ENCODE peak calls at places on chromosomes 11 and 22, in nine cellular contexts. One of them, this sample, is unnamed.

GRCh38 chr22:47957649-47958048 is 1195.2 kb downstream of the TBC1D22A start:
- DNase-seq in tibial artery: no peak
- DNase-seq in NCI-H187: no peak
- DNase-seq in neuronal stem cell: no peak
- DNase-seq in CD8-positive, alpha-beta T cell: no peak
- DNase-seq in H7: no peak
- DNase-seq in GM23338: no peak
- DNase-seq in iPS-NIHi11: no peak
- DNase-seq in left ventricle myocardium superior: no peak
- DNase-seq in this sample: no peak

GRCh38 chr11:57410287-57410686 is 16.6 kb downstream of the SLC43A3 start:
- DNase-seq in iPS-NIHi11: no peak
- DNase-seq in CD8-positive, alpha-beta T cell: no peak
- DNase-seq in NCI-H187: no peak
- DNase-seq in GM23338: no peak
- DNase-seq in neuronal stem cell: no peak
- DNase-seq in left ventricle myocardium superior: no peak
- DNase-seq in H7: no peak
- DNase-seq in tibial artery: no peak
- DNase-seq in this sample: no peak

GRCh38 chr22:37848587-37849088 is 581 bp upstream of the EIF3L start:
- DNase-seq in GM23338: peak
- DNase-seq in NCI-H187: no peak
- DNase-seq in tibial artery: no peak
- DNase-seq in CD8-positive, alpha-beta T cell: peak
- DNase-seq in iPS-NIHi11: no peak
- DNase-seq in neuronal stem cell: no peak
- DNase-seq in H7: no peak
- DNase-seq in left ventricle myocardium superior: no peak
- DNase-seq in this sample: peak

GRCh38 chr11:128749986-128750385 is 56.1 kb downstream of the FLI1 start:
- DNase-seq in left ventricle myocardium superior: no peak
- DNase-seq in CD8-positive, alpha-beta T cell: no peak
- DNase-seq in neuronal stem cell: no peak
- DNase-seq in NCI-H187: no peak
- DNase-seq in tibial artery: no peak
- DNase-seq in GM23338: no peak
- DNase-seq in H7: no peak
- DNase-seq in iPS-NIHi11: no peak
- DNase-seq in this sample: no peak

GRCh38 chr11:77590194-77590591 is 440 bp downstream of the AQP11 start:
- DNase-seq in H7: peak
- DNase-seq in CD8-positive, alpha-beta T cell: peak
- DNase-seq in tibial artery: peak
- DNase-seq in NCI-H187: no peak
- DNase-seq in iPS-NIHi11: peak
- DNase-seq in left ventricle myocardium superior: peak
- DNase-seq in neuronal stem cell: peak
- DNase-seq in GM23338: peak
- DNase-seq in this sample: peak

GRCh38 chr11:71451596-71452353 is 1.2 kb upstream of the NADSYN1 start:
- DNase-seq in H7: peak
- DNase-seq in neuronal stem cell: no peak
- DNase-seq in iPS-NIHi11: no peak
- DNase-seq in NCI-H187: no peak
- DNase-seq in left ventricle myocardium superior: no peak
- DNase-seq in tibial artery: peak
- DNase-seq in GM23338: peak
- DNase-seq in CD8-positive, alpha-beta T cell: no peak
- DNase-seq in this sample: peak

GRCh38 chr22:17710023-17710422 is 64.2 kb downstream of the BID start:
- DNase-seq in left ventricle myocardium superior: no peak
- DNase-seq in GM23338: no peak
- DNase-seq in H7: no peak
- DNase-seq in CD8-positive, alpha-beta T cell: no peak
- DNase-seq in tibial artery: no peak
- DNase-seq in iPS-NIHi11: no peak
- DNase-seq in NCI-H187: no peak
- DNase-seq in neuronal stem cell: no peak
- DNase-seq in this sample: no peak

GRCh38 chr11:86152006-86152862 is 83.3 kb upstream of the PICALM start:
- DNase-seq in GM23338: no peak
- DNase-seq in tibial artery: no peak
- DNase-seq in neuronal stem cell: no peak
- DNase-seq in CD8-positive, alpha-beta T cell: no peak
- DNase-seq in H7: no peak
- DNase-seq in NCI-H187: no peak
- DNase-seq in left ventricle myocardium superior: no peak
- DNase-seq in iPS-NIHi11: no peak
- DNase-seq in this sample: peak

GRCh38 chr22:29706991-29707390 is 12.8 kb upstream of the CABP7 start:
- DNase-seq in left ventricle myocardium superior: no peak
- DNase-seq in neuronal stem cell: no peak
- DNase-seq in CD8-positive, alpha-beta T cell: no peak
- DNase-seq in NCI-H187: no peak
- DNase-seq in GM23338: no peak
- DNase-seq in tibial artery: no peak
- DNase-seq in H7: peak
- DNase-seq in iPS-NIHi11: no peak
- DNase-seq in this sample: no peak

GRCh38 chr11:58801302-58801701 is 43.2 kb downstream of the GLYATL2 start:
- DNase-seq in left ventricle myocardium superior: no peak
- DNase-seq in CD8-positive, alpha-beta T cell: no peak
- DNase-seq in tibial artery: no peak
- DNase-seq in GM23338: no peak
- DNase-seq in NCI-H187: no peak
- DNase-seq in neuronal stem cell: no peak
- DNase-seq in H7: no peak
- DNase-seq in iPS-NIHi11: no peak
- DNase-seq in this sample: no peak

GRCh38 chr22:42743501-42743991 is 22.9 kb upstream of the A4GALT start:
- DNase-seq in NCI-H187: no peak
- DNase-seq in neuronal stem cell: no peak
- DNase-seq in H7: peak
- DNase-seq in iPS-NIHi11: peak
- DNase-seq in left ventricle myocardium superior: peak
- DNase-seq in tibial artery: peak
- DNase-seq in CD8-positive, alpha-beta T cell: no peak
- DNase-seq in GM23338: peak
- DNase-seq in this sample: peak

GRCh38 chr11:72718101-72718501 is 34.1 kb downstream of the ARAP1 start:
- DNase-seq in CD8-positive, alpha-beta T cell: no peak
- DNase-seq in neuronal stem cell: no peak
- DNase-seq in NCI-H187: no peak
- DNase-seq in GM23338: no peak
- DNase-seq in tibial artery: no peak
- DNase-seq in iPS-NIHi11: no peak
- DNase-seq in left ventricle myocardium superior: no peak
- DNase-seq in H7: no peak
- DNase-seq in this sample: no peak

GRCh38 chr22:40498454-40499186 is 128.2 kb downstream of the SGSM3 start:
- DNase-seq in left ventricle myocardium superior: no peak
- DNase-seq in tibial artery: no peak
- DNase-seq in iPS-NIHi11: peak
- DNase-seq in GM23338: peak
- DNase-seq in H7: peak
- DNase-seq in CD8-positive, alpha-beta T cell: no peak
- DNase-seq in neuronal stem cell: no peak
- DNase-seq in NCI-H187: no peak
- DNase-seq in this sample: no peak

GRCh38 chr11:123072279-123072678 is 10.3 kb upstream of the HSPA8 start:
- DNase-seq in left ventricle myocardium superior: no peak
- DNase-seq in GM23338: no peak
- DNase-seq in NCI-H187: no peak
- DNase-seq in CD8-positive, alpha-beta T cell: no peak
- DNase-seq in tibial artery: no peak
- DNase-seq in neuronal stem cell: no peak
- DNase-seq in H7: no peak
- DNase-seq in iPS-NIHi11: no peak
- DNase-seq in this sample: no peak

GRCh38 chr11:23540101-23540561 is 679.9 kb upstream of the CCDC179 start:
- DNase-seq in left ventricle myocardium superior: no peak
- DNase-seq in CD8-positive, alpha-beta T cell: no peak
- DNase-seq in GM23338: peak
- DNase-seq in iPS-NIHi11: peak
- DNase-seq in H7: peak
- DNase-seq in NCI-H187: peak
- DNase-seq in neuronal stem cell: peak
- DNase-seq in tibial artery: no peak
- DNase-seq in this sample: peak

GRCh38 chr11:27701262-27702105 is 1.2 kb upstream of the BDNF start:
- DNase-seq in CD8-positive, alpha-beta T cell: no peak
- DNase-seq in iPS-NIHi11: peak
- DNase-seq in neuronal stem cell: no peak
- DNase-seq in H7: peak
- DNase-seq in NCI-H187: no peak
- DNase-seq in tibial artery: no peak
- DNase-seq in left ventricle myocardium superior: peak
- DNase-seq in GM23338: peak
- DNase-seq in this sample: peak

GRCh38 chr11:126082251-126083109 is 19.8 kb upstream of the CDON start:
- DNase-seq in tibial artery: peak
- DNase-seq in NCI-H187: no peak
- DNase-seq in CD8-positive, alpha-beta T cell: no peak
- DNase-seq in H7: peak
- DNase-seq in neuronal stem cell: no peak
- DNase-seq in left ventricle myocardium superior: no peak
- DNase-seq in iPS-NIHi11: peak
- DNase-seq in GM23338: peak
- DNase-seq in this sample: no peak

GRCh38 chr11:127055240-127055639 is 54.7 kb upstream of the KIRREL3 start:
- DNase-seq in GM23338: no peak
- DNase-seq in neuronal stem cell: no peak
- DNase-seq in left ventricle myocardium superior: no peak
- DNase-seq in NCI-H187: no peak
- DNase-seq in H7: no peak
- DNase-seq in CD8-positive, alpha-beta T cell: no peak
- DNase-seq in iPS-NIHi11: no peak
- DNase-seq in tibial artery: no peak
- DNase-seq in this sample: no peak

GRCh38 chr22:20205964-20206708 is 55.3 kb upstream of the CCDC188 start:
- DNase-seq in neuronal stem cell: no peak
- DNase-seq in H7: no peak
- DNase-seq in CD8-positive, alpha-beta T cell: peak
- DNase-seq in GM23338: peak
- DNase-seq in tibial artery: peak
- DNase-seq in iPS-NIHi11: no peak
- DNase-seq in NCI-H187: no peak
- DNase-seq in left ventricle myocardium superior: peak
- DNase-seq in this sample: peak

GRCh38 chr11:134691985-134692384 is 279.9 kb upstream of the B3GAT1 start:
- DNase-seq in tibial artery: no peak
- DNase-seq in H7: no peak
- DNase-seq in neuronal stem cell: no peak
- DNase-seq in left ventricle myocardium superior: no peak
- DNase-seq in CD8-positive, alpha-beta T cell: no peak
- DNase-seq in NCI-H187: no peak
- DNase-seq in iPS-NIHi11: no peak
- DNase-seq in GM23338: no peak
- DNase-seq in this sample: no peak

GRCh38 chr11:32312865-32313403 is 122.4 kb downstream of the WT1 start:
- DNase-seq in NCI-H187: no peak
- DNase-seq in neuronal stem cell: no peak
- DNase-seq in CD8-positive, alpha-beta T cell: no peak
- DNase-seq in GM23338: peak
- DNase-seq in iPS-NIHi11: peak
- DNase-seq in left ventricle myocardium superior: no peak
- DNase-seq in tibial artery: no peak
- DNase-seq in H7: peak
- DNase-seq in this sample: peak

GRCh38 chr11:748007-748359 is 719 bp downstream of the TALDO1 start:
- DNase-seq in iPS-NIHi11: no peak
- DNase-seq in left ventricle myocardium superior: no peak
- DNase-seq in CD8-positive, alpha-beta T cell: no peak
- DNase-seq in neuronal stem cell: no peak
- DNase-seq in GM23338: no peak
- DNase-seq in H7: no peak
- DNase-seq in tibial artery: no peak
- DNase-seq in NCI-H187: no peak
- DNase-seq in this sample: peak

GRCh38 chr11:63635762-63636465 is 21.7 kb upstream of the PLAAT3 start:
- DNase-seq in iPS-NIHi11: peak
- DNase-seq in H7: peak
- DNase-seq in CD8-positive, alpha-beta T cell: peak
- DNase-seq in NCI-H187: no peak
- DNase-seq in left ventricle myocardium superior: peak
- DNase-seq in neuronal stem cell: peak
- DNase-seq in GM23338: peak
- DNase-seq in tibial artery: peak
- DNase-seq in this sample: peak

GRCh38 chr22:29479417-29480261 is at the start of gene NEFH:
- DNase-seq in GM23338: peak
- DNase-seq in tibial artery: no peak
- DNase-seq in H7: peak
- DNase-seq in left ventricle myocardium superior: no peak
- DNase-seq in CD8-positive, alpha-beta T cell: no peak
- DNase-seq in NCI-H187: no peak
- DNase-seq in neuronal stem cell: no peak
- DNase-seq in iPS-NIHi11: peak
- DNase-seq in this sample: no peak

GRCh38 chr11:133576351-133576750 is 44.0 kb upstream of the OPCML start:
- DNase-seq in left ventricle myocardium superior: no peak
- DNase-seq in neuronal stem cell: no peak
- DNase-seq in iPS-NIHi11: peak
- DNase-seq in GM23338: peak
- DNase-seq in NCI-H187: no peak
- DNase-seq in tibial artery: no peak
- DNase-seq in CD8-positive, alpha-beta T cell: no peak
- DNase-seq in H7: peak
- DNase-seq in this sample: no peak

GRCh38 chr11:18203723-18204122 is 31.1 kb downstream of the MRGPRX4 start:
- DNase-seq in NCI-H187: no peak
- DNase-seq in neuronal stem cell: peak
- DNase-seq in iPS-NIHi11: peak
- DNase-seq in CD8-positive, alpha-beta T cell: no peak
- DNase-seq in left ventricle myocardium superior: no peak
- DNase-seq in GM23338: peak
- DNase-seq in H7: peak
- DNase-seq in tibial artery: no peak
- DNase-seq in this sample: peak

GRCh38 chr11:79461144-79461543 is 20.3 kb upstream of the TENM4 start:
- DNase-seq in CD8-positive, alpha-beta T cell: no peak
- DNase-seq in H7: no peak
- DNase-seq in iPS-NIHi11: no peak
- DNase-seq in left ventricle myocardium superior: no peak
- DNase-seq in NCI-H187: no peak
- DNase-seq in tibial artery: no peak
- DNase-seq in GM23338: peak
- DNase-seq in neuronal stem cell: peak
- DNase-seq in this sample: peak

GRCh38 chr22:43159484-43160178 is 8.3 kb downstream of the TSPO start:
- DNase-seq in tibial artery: no peak
- DNase-seq in neuronal stem cell: no peak
- DNase-seq in iPS-NIHi11: peak
- DNase-seq in CD8-positive, alpha-beta T cell: no peak
- DNase-seq in NCI-H187: no peak
- DNase-seq in H7: peak
- DNase-seq in GM23338: peak
- DNase-seq in left ventricle myocardium superior: no peak
- DNase-seq in this sample: peak

GRCh38 chr11:27150098-27150497 is 109.5 kb downstream of the BBOX1 start:
- DNase-seq in tibial artery: no peak
- DNase-seq in GM23338: peak
- DNase-seq in neuronal stem cell: no peak
- DNase-seq in left ventricle myocardium superior: no peak
- DNase-seq in H7: no peak
- DNase-seq in CD8-positive, alpha-beta T cell: no peak
- DNase-seq in NCI-H187: no peak
- DNase-seq in iPS-NIHi11: no peak
- DNase-seq in this sample: no peak

GRCh38 chr11:35404397-35404775 is 15.0 kb downstream of the SLC1A2 start:
- DNase-seq in tibial artery: no peak
- DNase-seq in H7: peak
- DNase-seq in CD8-positive, alpha-beta T cell: no peak
- DNase-seq in NCI-H187: no peak
- DNase-seq in iPS-NIHi11: peak
- DNase-seq in GM23338: peak
- DNase-seq in left ventricle myocardium superior: no peak
- DNase-seq in neuronal stem cell: no peak
- DNase-seq in this sample: peak

GRCh38 chr11:20090654-20091374 is 69.5 kb downstream of the DBX1 start:
- DNase-seq in neuronal stem cell: no peak
- DNase-seq in H7: no peak
- DNase-seq in CD8-positive, alpha-beta T cell: no peak
- DNase-seq in GM23338: no peak
- DNase-seq in left ventricle myocardium superior: no peak
- DNase-seq in tibial artery: no peak
- DNase-seq in NCI-H187: no peak
- DNase-seq in iPS-NIHi11: no peak
- DNase-seq in this sample: no peak

This sample was measured in cardiac muscle cell.